ENCODE peak calls at places on chromosomes 4 and X, in nine cellular contexts. One of them, this sample, is unnamed.

GRCh38 chr4:145177906-145178538 is 2.4 kb downstream of the OTUD4 start:
- DNase-seq in PC-3: peak; percentile 53
- DNase-seq in OCI-LY7: peak; percentile 36
- DNase-seq in SK-N-SH: no peak
- DNase-seq in MM.1S: no peak
- DNase-seq in GM23248: peak; percentile 58
- DNase-seq in HCT116: no peak
- DNase-seq in neural progenitor cell: no peak
- DNase-seq in GM23338: peak; percentile 25
- DNase-seq in this sample: peak; percentile 10

GRCh38 chr4:8646296-8647093 is 53.9 kb downstream of the CPZ start:
- DNase-seq in PC-3: no peak
- DNase-seq in OCI-LY7: no peak
- DNase-seq in SK-N-SH: no peak
- DNase-seq in MM.1S: no peak
- DNase-seq in GM23248: no peak
- DNase-seq in HCT116: no peak
- DNase-seq in neural progenitor cell: peak; percentile 78
- DNase-seq in GM23338: no peak
- DNase-seq in this sample: no peak

GRCh38 chr4:44629280-44629866 is 22.1 kb downstream of the YIPF7 start:
- DNase-seq in PC-3: peak; percentile 81
- DNase-seq in OCI-LY7: peak; percentile 57
- DNase-seq in SK-N-SH: peak; percentile 47
- DNase-seq in MM.1S: peak; percentile 61
- DNase-seq in GM23248: peak; percentile 70
- DNase-seq in HCT116: peak; percentile 35
- DNase-seq in neural progenitor cell: peak; percentile 66
- DNase-seq in GM23338: peak; percentile 74
- DNase-seq in this sample: peak; percentile 72

GRCh38 chr4:111362891-111363290 is 740.0 kb upstream of the PITX2 start:
- DNase-seq in PC-3: no peak
- DNase-seq in OCI-LY7: no peak
- DNase-seq in SK-N-SH: no peak
- DNase-seq in MM.1S: no peak
- DNase-seq in GM23248: peak; percentile 94
- DNase-seq in HCT116: no peak
- DNase-seq in neural progenitor cell: peak; percentile 13
- DNase-seq in GM23338: no peak
- DNase-seq in this sample: no peak

GRCh38 chr4:108480881-108481280 is 139.5 kb upstream of the RPL34 start:
- DNase-seq in PC-3: no peak
- DNase-seq in OCI-LY7: no peak
- DNase-seq in SK-N-SH: no peak
- DNase-seq in MM.1S: no peak
- DNase-seq in GM23248: no peak
- DNase-seq in HCT116: no peak
- DNase-seq in neural progenitor cell: no peak
- DNase-seq in GM23338: no peak
- DNase-seq in this sample: no peak

GRCh38 chr4:7485096-7485495 is 50.4 kb upstream of the PSAPL1 start:
- DNase-seq in PC-3: no peak
- DNase-seq in OCI-LY7: no peak
- DNase-seq in SK-N-SH: no peak
- DNase-seq in MM.1S: no peak
- DNase-seq in GM23248: no peak
- DNase-seq in HCT116: no peak
- DNase-seq in neural progenitor cell: no peak
- DNase-seq in GM23338: no peak
- DNase-seq in this sample: no peak

GRCh38 chrX:82218361-82218760 is 1016.5 kb downstream of the SH3BGRL start:
- DNase-seq in PC-3: peak; percentile 55
- DNase-seq in OCI-LY7: peak; percentile 48
- DNase-seq in SK-N-SH: peak; percentile 8
- DNase-seq in MM.1S: peak; percentile 88
- DNase-seq in GM23248: peak; percentile 23
- DNase-seq in HCT116: no peak
- DNase-seq in neural progenitor cell: peak; percentile 44
- DNase-seq in GM23338: peak; percentile 43
- DNase-seq in this sample: peak; percentile 52

GRCh38 chrX:101394372-101394771 is 3.6 kb downstream of the RPL36A start:
- DNase-seq in PC-3: no peak
- DNase-seq in OCI-LY7: no peak
- DNase-seq in SK-N-SH: no peak
- DNase-seq in MM.1S: no peak
- DNase-seq in GM23248: no peak
- DNase-seq in HCT116: no peak
- DNase-seq in neural progenitor cell: no peak
- DNase-seq in GM23338: no peak
- DNase-seq in this sample: no peak

GRCh38 chr4:85825937-85826678 is 351.2 kb downstream of the ARHGAP24 start:
- DNase-seq in PC-3: peak; percentile 26
- DNase-seq in OCI-LY7: no peak
- DNase-seq in SK-N-SH: peak; percentile 8
- DNase-seq in MM.1S: peak; percentile 67
- DNase-seq in GM23248: peak; percentile 66
- DNase-seq in HCT116: no peak
- DNase-seq in neural progenitor cell: peak; percentile 58
- DNase-seq in GM23338: peak; percentile 75
- DNase-seq in this sample: peak; percentile 68

GRCh38 chr4:164212134-164212533 is 541.8 kb upstream of the SMIM31 start:
- DNase-seq in PC-3: peak; percentile 56
- DNase-seq in OCI-LY7: no peak
- DNase-seq in SK-N-SH: no peak
- DNase-seq in MM.1S: no peak
- DNase-seq in GM23248: peak; percentile 7
- DNase-seq in HCT116: no peak
- DNase-seq in neural progenitor cell: no peak
- DNase-seq in GM23338: no peak
- DNase-seq in this sample: no peak

GRCh38 chr4:174156239-174156826 is 127.1 kb downstream of the FBXO8 start:
- DNase-seq in PC-3: peak; percentile 49
- DNase-seq in OCI-LY7: peak; percentile 37
- DNase-seq in SK-N-SH: peak; percentile 27
- DNase-seq in MM.1S: peak; percentile 67
- DNase-seq in GM23248: peak; percentile 63
- DNase-seq in HCT116: peak; percentile 48
- DNase-seq in neural progenitor cell: peak; percentile 44
- DNase-seq in GM23338: peak; percentile 58
- DNase-seq in this sample: peak; percentile 67

GRCh38 chr4:25769251-25769650 is 93.5 kb downstream of the SEL1L3 start:
- DNase-seq in PC-3: no peak
- DNase-seq in OCI-LY7: no peak
- DNase-seq in SK-N-SH: no peak
- DNase-seq in MM.1S: no peak
- DNase-seq in GM23248: peak; percentile 35
- DNase-seq in HCT116: no peak
- DNase-seq in neural progenitor cell: no peak
- DNase-seq in GM23338: no peak
- DNase-seq in this sample: no peak

GRCh38 chr4:6178757-6179156 is 21.6 kb downstream of the JAKMIP1 start:
- DNase-seq in PC-3: peak; percentile 18
- DNase-seq in OCI-LY7: no peak
- DNase-seq in SK-N-SH: no peak
- DNase-seq in MM.1S: no peak
- DNase-seq in GM23248: peak; percentile 22
- DNase-seq in HCT116: no peak
- DNase-seq in neural progenitor cell: no peak
- DNase-seq in GM23338: no peak
- DNase-seq in this sample: no peak

GRCh38 chr4:101556845-101557244 is 209.5 kb upstream of the PPP3CA start:
- DNase-seq in PC-3: no peak
- DNase-seq in OCI-LY7: no peak
- DNase-seq in SK-N-SH: no peak
- DNase-seq in MM.1S: no peak
- DNase-seq in GM23248: no peak
- DNase-seq in HCT116: no peak
- DNase-seq in neural progenitor cell: no peak
- DNase-seq in GM23338: no peak
- DNase-seq in this sample: no peak

GRCh38 chrX:108900333-108900732 is 164.0 kb upstream of the IRS4 start:
- DNase-seq in PC-3: no peak
- DNase-seq in OCI-LY7: no peak
- DNase-seq in SK-N-SH: no peak
- DNase-seq in MM.1S: no peak
- DNase-seq in GM23248: no peak
- DNase-seq in HCT116: no peak
- DNase-seq in neural progenitor cell: no peak
- DNase-seq in GM23338: no peak
- DNase-seq in this sample: no peak

DNA sequence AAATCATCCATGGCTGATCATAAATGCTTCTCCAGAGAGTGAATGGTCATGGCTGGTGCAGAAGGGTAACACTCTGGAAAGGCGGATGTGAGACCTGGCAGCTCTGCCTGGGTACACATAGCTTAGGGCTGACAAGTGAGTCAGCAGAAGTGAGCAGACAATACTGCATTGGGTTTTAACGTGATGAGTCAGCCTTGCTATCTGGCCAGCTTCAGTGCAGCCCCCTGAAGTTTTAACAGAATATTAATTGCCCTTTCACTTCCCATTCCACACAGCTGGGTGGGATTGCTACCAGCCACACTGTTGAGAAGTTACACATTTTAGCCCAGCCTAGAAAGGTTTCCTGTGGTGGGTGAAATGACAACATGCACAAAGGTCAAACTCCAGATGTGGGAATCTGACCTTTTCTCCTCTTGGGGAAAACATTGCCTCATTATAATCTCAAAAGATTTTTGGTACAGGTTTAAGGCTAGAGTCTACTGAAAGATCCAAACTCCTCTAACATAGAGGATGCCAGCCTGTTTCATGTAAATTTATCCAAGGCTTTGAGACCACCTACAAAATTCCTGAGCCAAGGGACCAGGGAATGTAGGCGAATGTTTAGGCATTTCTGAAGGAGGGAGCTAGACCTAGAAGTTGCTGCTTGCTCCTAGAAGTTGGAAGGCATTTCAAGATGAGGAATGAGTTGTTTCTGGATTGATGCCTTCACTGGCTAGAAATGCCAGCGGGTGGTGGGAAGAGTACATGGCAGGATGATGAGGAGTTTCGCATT is 230.3 kb upstream of the PGRMC2 start:
- DNase-seq in PC-3: peak; percentile 87
- DNase-seq in OCI-LY7: no peak
- DNase-seq in SK-N-SH: peak; percentile 31
- DNase-seq in MM.1S: peak; percentile 50
- DNase-seq in GM23248: peak; percentile 97
- DNase-seq in HCT116: peak; percentile 56
- DNase-seq in neural progenitor cell: peak; percentile 13
- DNase-seq in GM23338: peak; percentile 43
- DNase-seq in this sample: peak; percentile 69
- H3K4me3 ChIP-seq in PC-3: no peak overlapping the region
- H3K4me3 ChIP-seq in OCI-LY7: no peak overlapping the region
- H3K4me3 ChIP-seq in SK-N-SH: no peak overlapping the region
- H3K4me3 ChIP-seq in MM.1S: no peak overlapping the region
- H3K4me3 ChIP-seq in GM23248: peak overlapping the region; percentile 13
- H3K4me3 ChIP-seq in HCT116: no peak overlapping the region
- H3K4me3 ChIP-seq in neural progenitor cell: no peak overlapping the region
- H3K4me3 ChIP-seq in GM23338: no peak overlapping the region
- H3K4me3 ChIP-seq in this sample: no peak overlapping the region

GRCh38 chr4:17780461-17781071 is 855 bp downstream of the FAM184B start:
- DNase-seq in PC-3: peak; percentile 56
- DNase-seq in OCI-LY7: no peak
- DNase-seq in SK-N-SH: no peak
- DNase-seq in MM.1S: no peak
- DNase-seq in GM23248: peak; percentile 67
- DNase-seq in HCT116: no peak
- DNase-seq in neural progenitor cell: peak; percentile 2
- DNase-seq in GM23338: no peak
- DNase-seq in this sample: no peak
- H2AFZ ChIP-seq in PC-3: peak overlapping the region; percentile 86
- H2AFZ ChIP-seq in OCI-LY7: no peak overlapping the region
- H2AFZ ChIP-seq in SK-N-SH: no peak overlapping the region
- H2AFZ ChIP-seq in MM.1S: no peak overlapping the region
- H2AFZ ChIP-seq in GM23248: peak overlapping the region; percentile 80
- H2AFZ ChIP-seq in HCT116: no peak overlapping the region
- H2AFZ ChIP-seq in neural progenitor cell: peak overlapping the region; percentile 78
- H2AFZ ChIP-seq in GM23338: peak overlapping the region; percentile 97
- H2AFZ ChIP-seq in this sample: no peak overlapping the region

DNA sequence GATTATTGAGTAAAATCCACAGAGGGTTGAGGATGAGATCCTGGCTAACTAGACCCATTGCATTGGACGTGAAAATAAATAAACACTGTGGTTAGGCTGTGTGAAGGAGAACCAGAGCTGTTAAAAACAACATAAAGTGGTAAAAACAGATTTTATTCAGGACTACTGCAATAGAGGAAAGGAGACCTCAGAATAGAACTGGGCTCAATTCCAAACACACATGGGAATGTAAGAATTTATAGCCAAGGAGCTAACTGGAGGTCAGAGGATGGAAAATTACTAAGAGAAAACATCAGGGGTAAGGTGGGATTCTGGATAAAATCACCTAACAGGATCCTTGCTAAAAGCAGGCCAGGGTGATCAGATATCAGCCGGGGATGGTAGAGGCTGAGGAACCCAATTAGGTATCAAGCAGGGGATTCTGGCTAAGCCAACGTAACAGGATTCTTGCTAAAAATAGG is 112.4 kb downstream of the RNF150 start:
- DNase-seq in PC-3: no peak
- DNase-seq in OCI-LY7: no peak
- DNase-seq in SK-N-SH: no peak
- DNase-seq in MM.1S: no peak
- DNase-seq in GM23248: peak; percentile 37
- DNase-seq in HCT116: no peak
- DNase-seq in neural progenitor cell: no peak
- DNase-seq in GM23338: no peak
- DNase-seq in this sample: no peak
- TF ChIP-seq EZH2phosphoT487 in PC-3: no peak
- TF ChIP-seq EZH2phosphoT487 in OCI-LY7: no peak
- TF ChIP-seq EZH2phosphoT487 in SK-N-SH: no peak
- TF ChIP-seq EZH2phosphoT487 in MM.1S: no peak
- TF ChIP-seq EZH2phosphoT487 in GM23248: no peak
- TF ChIP-seq EZH2phosphoT487 in HCT116: no peak
- TF ChIP-seq EZH2phosphoT487 in neural progenitor cell: no peak
- TF ChIP-seq EZH2phosphoT487 in GM23338: no peak
- TF ChIP-seq EZH2phosphoT487 in this sample: no peak

DNA sequence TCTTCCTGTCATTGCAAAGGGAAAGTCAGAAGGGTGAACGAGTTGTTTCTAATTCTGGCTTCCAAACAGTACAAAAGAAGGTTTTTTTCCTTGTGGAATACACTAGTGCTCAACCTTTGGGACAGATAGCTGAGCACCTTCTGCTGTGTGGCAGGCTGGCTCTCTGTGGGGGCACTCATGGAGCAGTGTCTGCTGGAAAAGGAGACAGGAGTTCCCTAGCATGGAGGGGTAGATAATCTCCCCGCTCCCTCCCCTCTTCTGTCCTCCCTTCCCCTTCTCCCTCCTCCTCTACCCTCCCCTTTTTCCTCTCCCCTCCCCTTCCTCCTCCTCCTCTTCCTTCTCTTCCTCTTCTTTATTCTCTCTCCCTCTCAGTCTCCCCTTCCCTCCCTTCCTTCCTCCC is 62.4 kb upstream of the MTM1 start:
- DNase-seq in PC-3: no peak
- DNase-seq in OCI-LY7: no peak
- DNase-seq in SK-N-SH: no peak
- DNase-seq in MM.1S: no peak
- DNase-seq in GM23248: no peak
- DNase-seq in HCT116: no peak
- DNase-seq in neural progenitor cell: no peak
- DNase-seq in GM23338: no peak
- DNase-seq in this sample: no peak
- H3K4me3 ChIP-seq in PC-3: no peak overlapping the region
- H3K4me3 ChIP-seq in OCI-LY7: no peak overlapping the region
- H3K4me3 ChIP-seq in SK-N-SH: no peak overlapping the region
- H3K4me3 ChIP-seq in MM.1S: no peak overlapping the region
- H3K4me3 ChIP-seq in GM23248: no peak overlapping the region
- H3K4me3 ChIP-seq in HCT116: no peak overlapping the region
- H3K4me3 ChIP-seq in neural progenitor cell: no peak overlapping the region
- H3K4me3 ChIP-seq in GM23338: peak overlapping the region; percentile 42
- H3K4me3 ChIP-seq in this sample: no peak overlapping the region

This sample was measured in hepatocyte.